ENCODE peak calls at places on chromosomes 2 and 18, in seven cellular contexts. K, A, F, I, M, D and V are unnamed samples. For H3K36me3, the result is how much of the 10 kb centered on the place peaks cover.

GRCh38 chr2:182301093-182301492 is 125.7 kb downstream of the PDE1A start:
- DNase-seq in F (no peak), I (no peak), M (no peak), D (no peak), K (no peak), A (no peak), V (no peak)

GRCh38 chr2:199433204-199433832 is 24.4 kb downstream of the SATB2 start:
- DNase-seq in F (no peak), D (no peak), I (no peak), A (no peak), K (no peak), M (no peak), V (no peak)

GRCh38 chr18:55566456-55566935 is 21.5 kb downstream of the TCF4 start:
- DNase-seq in A (no peak), I (no peak), K (no peak), D (no peak), F (no peak), M (no peak), V (no peak)

GRCh38 chr2:137493261-137493660 is 471.0 kb upstream of the HNMT start:
- DNase-seq in M (no peak), I (no peak), K (no peak), D (no peak), F (no peak), A (no peak), V (no peak)

GRCh38 chr2:226118471-226119429 is 680.9 kb downstream of the IRS1 start:
- DNase-seq in F (no peak), D (peak), A (no peak), I (no peak), M (peak), K (no peak), V (no peak)

GRCh38 chr18:53795061-53795460 is 429.4 kb downstream of the MBD2 start:
- DNase-seq in D (no peak), M (no peak), I (no peak), A (no peak), F (no peak), K (no peak), V (no peak)

GRCh38 chr2:143802242-143802641 is 673.0 kb downstream of the ARHGAP15 start:
- DNase-seq in A (no peak), I (no peak), K (no peak), F (no peak), M (no peak), D (no peak), V (no peak)

GRCh38 chr18:69648486-69648885 is 247.8 kb downstream of the DOK6 start:
- DNase-seq in A (no peak), M (no peak), K (no peak), I (peak), F (no peak), D (no peak), V (no peak)

GRCh38 chr18:46250084-46250811 is 146.1 kb downstream of the HAUS1 start:
- DNase-seq in K (peak), I (no peak), A (no peak), D (no peak), M (peak), F (no peak), V (peak)

GRCh38 chr2:173395567-173396351 is 41.1 kb downstream of the CDCA7 start:
- DNase-seq in M (no peak), F (no peak), I (no peak), K (no peak), D (no peak), A (no peak), V (no peak)

GRCh38 chr2:175414872-175415487 is 233.5 kb upstream of the ATP5MC3 start:
- DNase-seq in K (no peak), I (peak), D (no peak), F (peak), M (peak), A (peak), V (no peak)

GRCh38 chr2:191680639-191681038 is 2.7 kb downstream of the NABP1 start:
- DNase-seq in K (no peak), D (no peak), M (no peak), I (no peak), A (no peak), F (no peak), V (no peak)

GRCh38 chr2:100240386-100240785 is 81.9 kb downstream of the LONRF2 start:
- DNase-seq in I (no peak), K (no peak), F (no peak), A (no peak), D (no peak), M (no peak), V (no peak)

DNA sequence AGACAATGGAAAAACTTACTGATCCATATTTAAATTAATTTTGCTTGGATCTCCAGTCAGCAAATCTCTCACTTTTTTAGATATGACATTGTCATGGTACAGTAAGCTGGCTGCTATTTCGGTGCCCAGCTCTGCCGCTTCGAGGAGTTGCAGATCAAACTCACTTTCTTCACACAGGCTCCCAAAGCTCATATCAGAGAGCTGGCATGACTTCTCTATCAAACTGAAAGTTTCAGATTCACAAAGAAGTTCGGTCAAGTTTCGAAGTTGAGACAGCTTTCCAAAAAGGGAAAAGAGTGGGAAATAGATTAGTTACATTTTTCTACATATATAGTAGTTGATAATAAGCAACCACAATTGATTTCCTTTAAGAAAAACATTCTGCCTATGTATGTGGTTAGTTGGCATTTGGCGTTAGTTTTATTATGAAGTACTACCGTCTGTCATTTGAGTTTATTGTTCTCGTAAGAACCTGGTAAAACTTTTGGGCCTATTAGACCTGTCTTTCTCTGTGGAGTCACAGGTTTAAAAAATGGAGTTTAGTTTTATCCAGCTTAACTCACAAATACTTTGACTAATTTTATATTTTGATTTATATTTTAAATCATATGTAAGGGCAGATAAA is 118.8 kb downstream of the ABCA12 start:
- DNase-seq in I (no peak), F (no peak), M (no peak), D (no peak), K (no peak), A (no peak), V (no peak)
- H3K4me3 ChIP-seq in I (no peak), F (no peak), M (no peak), D (no peak), K (no peak), A (no peak), V (no peak)

DNA sequence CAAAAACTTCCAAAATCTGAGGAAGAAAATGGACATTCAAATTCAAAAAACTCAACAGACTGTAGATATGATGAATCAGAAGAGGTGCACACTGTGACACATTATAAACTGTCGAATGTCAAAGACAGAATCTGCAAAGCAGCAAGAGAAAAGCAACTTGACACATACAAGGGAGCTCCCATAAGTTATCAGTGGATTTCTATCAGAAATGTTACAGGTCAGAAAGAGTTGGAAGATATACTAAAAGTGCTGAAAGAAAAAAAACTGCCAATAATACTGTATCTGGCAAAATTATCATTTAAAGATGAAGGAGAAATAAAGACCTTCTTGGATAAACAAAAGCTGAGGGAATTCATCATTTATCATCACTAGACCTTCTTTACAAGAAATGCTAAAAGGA is 102.7 kb downstream of the CAMKMT start:
- DNase-seq in M (no peak), A (no peak), I (no peak), D (no peak), F (no peak), K (no peak), V (no peak)
- H3K36me3 ChIP-seq in M (under half), A (under half), I (under half), D (under half), F (under half), K (under half), V (under half)

GRCh38 chr2:56182420-56182819 is 1.4 kb upstream of the CCDC85A start:
- DNase-seq in I (no peak), A (no peak), F (no peak), D (no peak), M (no peak), K (no peak), V (no peak)
- H3K4me3 ChIP-seq in I (no peak), A (no peak), F (no peak), D (no peak), M (no peak), K (no peak), V (no peak)

GRCh38 chr2:217847552-217848350 is 155.0 kb downstream of the TNS1 start:
- DNase-seq in A (no peak), K (no peak), F (no peak), D (no peak), I (no peak), M (no peak), V (no peak)

GRCh38 chr2:217849154-217849553 is 153.6 kb downstream of the TNS1 start:
- DNase-seq in D (no peak), A (no peak), F (no peak), M (no peak), K (no peak), I (no peak), V (no peak)

GRCh38 chr2:217848351-217848957 is 154.3 kb downstream of the TNS1 start:
- DNase-seq in D (no peak), K (no peak), I (no peak), M (no peak), F (no peak), A (no peak), V (no peak)

GRCh38 chr2:217851191-217852020 is 151.4 kb downstream of the TNS1 start:
- DNase-seq in F (peak), M (no peak), I (peak), A (no peak), D (peak), K (no peak), V (no peak)

DNA sequence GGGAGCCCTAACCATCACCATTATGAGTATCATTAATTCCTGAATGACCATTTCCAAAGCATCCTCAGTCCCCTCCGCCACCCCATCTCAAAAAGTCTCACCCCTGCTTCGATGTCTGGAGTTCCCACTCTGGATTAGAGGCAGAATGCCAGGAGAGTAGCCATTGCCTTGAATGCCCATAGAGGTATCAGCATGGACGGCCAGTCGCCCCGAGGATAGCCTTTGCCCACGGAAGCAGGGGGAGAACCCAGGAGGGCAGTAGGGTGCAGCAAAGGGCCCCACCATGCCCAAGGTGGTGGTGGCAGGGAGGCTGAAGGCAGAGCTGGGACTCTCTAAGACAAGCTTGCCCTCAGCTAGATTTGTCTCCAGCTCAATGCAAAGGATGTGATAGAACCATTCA is 153.2 kb downstream of the TNS1 start:
- DNase-seq in I (no peak), D (no peak), M (no peak), F (no peak), K (no peak), A (no peak), V (no peak)
- H3K36me3 ChIP-seq in I (half or more), D (under half), M (under half), F (half or more), K (under half), A (under half), V (under half)

GRCh38 chr2:159608108-159608507 is 8.2 kb downstream of the BAZ2B start:
- DNase-seq in M (no peak), K (no peak), D (no peak), F (no peak), I (no peak), A (no peak), V (no peak)
- H3K4me3 ChIP-seq in M (no peak), K (no peak), D (no peak), F (no peak), I (no peak), A (no peak), V (no peak)

GRCh38 chr2:120831106-120831505 is 95.4 kb downstream of the GLI2 start:
- DNase-seq in D (no peak), K (no peak), I (no peak), A (no peak), M (no peak), F (no peak), V (no peak)
- H3K36me3 ChIP-seq in D (under half), K (under half), I (under half), A (under half), M (under half), F (under half), V (under half)

GRCh38 chr2:219252900-219253752 is at the start of gene TUBA4B:
- DNase-seq in F (no peak), A (no peak), D (peak), M (no peak), I (no peak), K (peak), V (peak)

GRCh38 chr2:219252570-219252899 is 508 bp upstream of the TUBA4B start:
- DNase-seq in I (no peak), D (no peak), F (no peak), K (no peak), M (no peak), A (no peak), V (no peak)

GRCh38 chr2:219252084-219252483 is 959 bp upstream of the TUBA4B start:
- DNase-seq in A (no peak), K (peak), D (no peak), M (no peak), F (no peak), I (no peak), V (no peak)

GRCh38 chr2:219253753-219254589 is at the start of gene TUBA4A:
- DNase-seq in A (peak), F (peak), I (peak), K (peak), D (peak), M (peak), V (peak)

GRCh38 chr2:219254590-219255219 is 987 bp upstream of the TUBA4A start:
- DNase-seq in A (no peak), K (peak), M (no peak), D (no peak), I (no peak), F (peak), V (peak)
- H3K4me3 ChIP-seq in A (peak), K (peak), M (peak), D (peak), I (peak), F (peak), V (peak)

GRCh38 chr2:234665304-234665703 is 168.4 kb upstream of the ARL4C start:
- DNase-seq in D (no peak), F (no peak), K (no peak), A (no peak), M (no peak), I (no peak), V (no peak)
- H3K36me3 ChIP-seq in D (under half), F (under half), K (under half), A (under half), M (under half), I (under half), V (under half)

DNA sequence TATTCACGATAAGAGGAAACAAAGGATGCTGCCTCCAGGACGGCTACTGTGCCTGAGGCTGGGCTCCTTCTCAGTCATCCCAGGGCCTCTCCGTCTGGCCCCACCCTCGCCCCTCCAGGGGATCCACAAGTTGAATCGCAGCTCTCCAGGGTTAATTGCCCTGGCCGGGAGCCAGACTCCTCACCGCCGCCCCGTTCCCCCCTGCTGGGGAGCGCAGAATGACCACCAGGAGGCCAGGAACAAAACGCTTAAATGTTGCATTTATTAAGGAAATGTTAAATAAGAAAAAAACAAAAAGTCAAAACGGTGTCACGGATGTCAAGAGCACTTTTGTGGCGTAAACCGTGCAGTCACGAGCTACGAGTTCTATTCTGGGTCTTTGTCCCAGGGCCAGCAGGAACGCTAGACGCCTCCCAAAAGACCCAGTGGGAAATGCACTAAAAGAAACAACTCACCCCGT is 1.4 kb downstream of the RPRM start:
- DNase-seq in A (peak), I (peak), K (no peak), D (peak), F (no peak), M (no peak), V (no peak)
- H3K4me3 ChIP-seq in A (peak), I (no peak), K (peak), D (peak), F (no peak), M (peak), V (no peak)